ENCODE peak calls at places on chromosome 7, in nine cellular contexts. I is heart left ventricle, J is ELR, V is cardiac muscle cell, M is glutamatergic neuron, R is MV-4-11, N is mesothelial cell of epicardium, S is OCI-M1, Q is islet precursor cell. L is an unnamed sample.

GRCh38 chr7:132386249-132386681 is 190.0 kb downstream of the PLXNA4 start:
- DNase-seq in I (peak), J (no peak), V (peak), M (peak), R (no peak), N (no peak), S (no peak), Q (peak), L (peak)

GRCh38 chr7:93147358-93147757 is 827 bp downstream of the SAMD9L start:
- DNase-seq in I (peak), J (peak), V (peak), M (no peak), R (peak), N (no peak), S (peak), Q (no peak), L (peak)

GRCh38 chr7:55036958-55037357 is 18.1 kb downstream of the EGFR start:
- DNase-seq in I (no peak), J (no peak), V (no peak), M (no peak), R (no peak), N (no peak), S (no peak), Q (no peak), L (no peak)

GRCh38 chr7:22210355-22210754 is 146.6 kb downstream of the RAPGEF5 start:
- DNase-seq in I (no peak), J (no peak), V (no peak), M (no peak), R (no peak), N (no peak), S (no peak), Q (no peak), L (no peak)

GRCh38 chr7:16354573-16354972 is 66.8 kb downstream of the CRPPA start:
- DNase-seq in I (no peak), J (no peak), V (no peak), M (no peak), R (no peak), N (no peak), S (no peak), Q (no peak), L (no peak)

GRCh38 chr7:47218378-47219176 is 363.3 kb downstream of the TNS3 start:
- DNase-seq in I (no peak), J (no peak), V (peak), M (no peak), R (peak), N (no peak), S (peak), Q (no peak), L (no peak)

GRCh38 chr7:132654150-132654549 is 77.9 kb upstream of the PLXNA4 start:
- DNase-seq in I (no peak), J (peak), V (peak), M (no peak), R (peak), N (no peak), S (peak), Q (no peak), L (no peak)

GRCh38 chr7:27174077-27175004 is at the start of gene HOXA10:
- DNase-seq in I (no peak), J (peak), V (no peak), M (peak), R (peak), N (peak), S (no peak), Q (peak), L (peak)

GRCh38 chr7:139522830-139523198 is 671 bp upstream of the CLEC2L start:
- DNase-seq in I (no peak), J (no peak), V (no peak), M (no peak), R (peak), N (no peak), S (no peak), Q (no peak), L (no peak)

GRCh38 chr7:140525741-140526140 is 46.4 kb upstream of the MKRN1 start:
- DNase-seq in I (no peak), J (peak), V (peak), M (no peak), R (no peak), N (no peak), S (no peak), Q (peak), L (peak)

GRCh38 chr7:7920481-7920880 is 48.1 kb upstream of the GLCCI1 start:
- DNase-seq in I (no peak), J (no peak), V (no peak), M (no peak), R (no peak), N (no peak), S (no peak), Q (no peak), L (no peak)

GRCh38 chr7:150874401-150875198 is 22.3 kb downstream of the AOC1 start:
- DNase-seq in I (no peak), J (no peak), V (no peak), M (no peak), R (no peak), N (no peak), S (no peak), Q (peak), L (no peak)

GRCh38 chr7:108014200-108014599 is 11.2 kb upstream of the LAMB1 start:
- DNase-seq in I (no peak), J (no peak), V (no peak), M (no peak), R (no peak), N (no peak), S (no peak), Q (no peak), L (no peak)

GRCh38 chr7:146773506-146773905 is 656.9 kb downstream of the CNTNAP2 start:
- DNase-seq in I (no peak), J (no peak), V (no peak), M (no peak), R (no peak), N (no peak), S (peak), Q (no peak), L (no peak)

GRCh38 chr7:44665531-44666213 is 59.2 kb downstream of the OGDH start:
- DNase-seq in I (no peak), J (no peak), V (peak), M (no peak), R (no peak), N (no peak), S (no peak), Q (peak), L (no peak)

GRCh38 chr7:139853576-139854511 is 24.8 kb downstream of the TBXAS1 start:
- DNase-seq in I (peak), J (peak), V (peak), M (no peak), R (peak), N (no peak), S (no peak), Q (no peak), L (no peak)

GRCh38 chr7:74015670-74016069 is 12.3 kb upstream of the ELN start:
- DNase-seq in I (no peak), J (peak), V (no peak), M (no peak), R (no peak), N (no peak), S (no peak), Q (no peak), L (no peak)

GRCh38 chr7:158442260-158442659 is 145.4 kb downstream of the PTPRN2 start:
- DNase-seq in I (no peak), J (peak), V (no peak), M (no peak), R (no peak), N (no peak), S (no peak), Q (no peak), L (no peak)

GRCh38 chr7:151575471-151575870 is 55.8 kb upstream of the RHEB start:
- DNase-seq in I (no peak), J (no peak), V (no peak), M (no peak), R (no peak), N (no peak), S (no peak), Q (no peak), L (no peak)

GRCh38 chr7:921581-922333 is 32.7 kb downstream of the ADAP1 start:
- DNase-seq in I (peak), J (no peak), V (no peak), M (peak), R (no peak), N (peak), S (no peak), Q (peak), L (peak)

GRCh38 chr7:151167197-151167911 is at the start of gene GBX1:
- DNase-seq in I (no peak), J (peak), V (no peak), M (peak), R (no peak), N (peak), S (no peak), Q (peak), L (no peak)